ENCODE peak calls at places on chromosomes 16 and 17, in seven cellular contexts. E is trophoblast cell; B is neuronal stem cell; H is WERI-Rb-1; U is colonic mucosa; N is body of pancreas; V is naive thymus-derived CD4-positive, alpha-beta T cell. P is an unnamed sample. For H3K36me3, the result is how much of the 10 kb centered on the place peaks cover.

GRCh38 chr16:12089492-12090161 is 113.1 kb downstream of the SNX29 start:
- DNase-seq in E (no peak), B (no peak), H (no peak), U (peak), N (peak), V (peak), P (peak)

GRCh38 chr17:53912117-53912516 is 89.4 kb downstream of the KIF2B start:
- DNase-seq in E (no peak), B (no peak), H (no peak), U (no peak), N (no peak), V (no peak), P (no peak)

GRCh38 chr17:45147581-45148182 is 593 bp upstream of the HEXIM1 start:
- DNase-seq in E (peak), B (peak), H (peak), U (peak), N (peak), V (peak), P (peak)

GRCh38 chr16:88884569-88885271 is 18.3 kb upstream of the PABPN1L start:
- DNase-seq in E (no peak), B (no peak), H (no peak), U (no peak), N (no peak), V (no peak), P (no peak)

GRCh38 chr17:45998987-45999899 is at the start of gene STH:
- DNase-seq in E (peak), B (no peak), H (no peak), U (no peak), N (no peak), V (no peak), P (no peak)

GRCh38 chr17:56774650-56775049 is 59.1 kb downstream of the C17orf67 start:
- DNase-seq in E (no peak), B (no peak), H (no peak), U (no peak), N (no peak), V (no peak), P (no peak)

GRCh38 chr17:79739148-79740062 is 8.7 kb downstream of the ENPP7 start:
- DNase-seq in E (peak), B (no peak), H (no peak), U (no peak), N (peak), V (no peak), P (peak)

GRCh38 chr16:87054154-87054553 is 263.0 kb downstream of the C16orf95 start:
- DNase-seq in E (no peak), B (no peak), H (no peak), U (no peak), N (no peak), V (no peak), P (no peak)

GRCh38 chr17:17760872-17761550 is 75.8 kb downstream of the SREBF1 start:
- DNase-seq in E (no peak), B (no peak), H (no peak), U (no peak), N (no peak), V (no peak), P (no peak)

GRCh38 chr16:58284021-58284420 is 10.8 kb downstream of the PRSS54 start:
- DNase-seq in E (no peak), B (no peak), H (no peak), U (no peak), N (no peak), V (no peak), P (no peak)

GRCh38 chr17:80287038-80287437 is 26.4 kb downstream of the RNF213 start:
- DNase-seq in E (no peak), B (no peak), H (no peak), U (no peak), N (no peak), V (no peak), P (no peak)

GRCh38 chr16:79372504-79373184 is 227.9 kb downstream of the MAF start:
- DNase-seq in E (peak), B (no peak), H (no peak), U (no peak), N (peak), V (no peak), P (peak)

GRCh38 chr16:78434401-78434800 is 334.9 kb downstream of the WWOX start:
- DNase-seq in E (no peak), B (no peak), H (no peak), U (no peak), N (no peak), V (no peak), P (no peak)

GRCh38 chr17:79956853-79957252 is 78.8 kb downstream of the TBC1D16 start:
- DNase-seq in E (no peak), B (no peak), H (peak), U (no peak), N (no peak), V (no peak), P (no peak)

GRCh38 chr17:70613681-70614080 is 444.3 kb downstream of the KCNJ2 start:
- DNase-seq in E (peak), B (no peak), H (no peak), U (no peak), N (no peak), V (no peak), P (no peak)

GRCh38 chr16:90077757-90078593 is 844 bp upstream of the PRDM7 start:
- DNase-seq in E (peak), B (no peak), H (no peak), U (peak), N (peak), V (peak), P (peak)

GRCh38 chr17:74924250-74924948 is at the start of gene OTOP2:
- DNase-seq in E (peak), B (no peak), H (no peak), U (no peak), N (peak), V (no peak), P (no peak)

GRCh38 chr16:84075376-84075775 is 32.8 kb upstream of the SLC38A8 start:
- DNase-seq in E (no peak), B (no peak), H (no peak), U (no peak), N (no peak), V (no peak), P (no peak)

GRCh38 chr17:56707312-56708219 is 114.1 kb downstream of the NOG start:
- DNase-seq in E (peak), B (peak), H (no peak), U (no peak), N (no peak), V (no peak), P (peak)

GRCh38 chr16:1066584-1067172 is 5.9 kb upstream of the SSTR5 start:
- DNase-seq in E (no peak), B (no peak), H (no peak), U (no peak), N (no peak), V (no peak), P (no peak)

GRCh38 chr17:50186661-50187402 is 14.6 kb downstream of the COL1A1 start:
- DNase-seq in E (no peak), B (no peak), H (no peak), U (no peak), N (no peak), V (no peak), P (peak)

GRCh38 chr16:64269756-64270155 is 852.1 kb downstream of the CDH11 start:
- DNase-seq in E (no peak), B (no peak), H (no peak), U (no peak), N (no peak), V (no peak), P (no peak)

GRCh38 chr17:66123163-66123562 is 68.8 kb downstream of the CEP112 start:
- DNase-seq in E (no peak), B (no peak), H (no peak), U (no peak), N (no peak), V (no peak), P (peak)

GRCh38 chr17:59893617-59894100 is 738 bp downstream of the RPS6KB1 start:
- DNase-seq in E (peak), B (peak), H (no peak), U (peak), N (no peak), V (no peak), P (no peak)

GRCh38 chr17:11899494-11899893 is 97.8 kb downstream of the ZNF18 start:
- DNase-seq in E (no peak), B (peak), H (peak), U (no peak), N (no peak), V (no peak), P (no peak)

GRCh38 chr17:67200727-67201301 is 44.2 kb downstream of the HELZ start:
- DNase-seq in E (peak), B (no peak), H (no peak), U (no peak), N (no peak), V (no peak), P (no peak)

GRCh38 chr17:31371511-31372097 is 19.9 kb upstream of the RAB11FIP4 start:
- DNase-seq in E (peak), B (no peak), H (no peak), U (no peak), N (no peak), V (no peak), P (peak)

GRCh38 chr17:35235917-35236316 is 7.0 kb upstream of the SLFN5 start:
- DNase-seq in E (no peak), B (no peak), H (no peak), U (no peak), N (no peak), V (no peak), P (no peak)

GRCh38 chr17:48541574-48542113 is 3.3 kb downstream of the HOXB2 start:
- DNase-seq in E (peak), B (no peak), H (no peak), U (no peak), N (no peak), V (peak), P (no peak)

GRCh38 chr17:44062871-44063270 is 3.6 kb downstream of the LSM12 start:
- DNase-seq in E (no peak), B (no peak), H (no peak), U (no peak), N (no peak), V (no peak), P (no peak)

GRCh38 chr17:7484964-7485377 is 805 bp downstream of the POLR2A start:
- DNase-seq in E (peak), B (no peak), H (no peak), U (no peak), N (no peak), V (no peak), P (no peak)

GRCh38 chr17:43477832-43478634 is 5.7 kb upstream of the DHX8 start:
- DNase-seq in E (no peak), B (no peak), H (peak), U (no peak), N (no peak), V (no peak), P (no peak)

GRCh38 chr16:5502944-5503343 is 405.3 kb upstream of the EEF2KMT start:
- DNase-seq in E (no peak), B (no peak), H (no peak), U (no peak), N (no peak), V (no peak), P (no peak)

GRCh38 chr17:76078859-76079576 is at the start of gene ZACN:
- DNase-seq in E (peak), B (no peak), H (no peak), U (no peak), N (no peak), V (no peak), P (no peak)

GRCh38 chr17:7888184-7888920 is at the start of gene CHD3:
- DNase-seq in E (peak), B (no peak), H (no peak), U (peak), N (peak), V (peak), P (no peak)

GRCh38 chr17:3271072-3271848 is 26.9 kb downstream of the OR3A1 start:
- DNase-seq in E (no peak), B (no peak), H (no peak), U (no peak), N (no peak), V (no peak), P (no peak)
- H3K27ac ChIP-seq in E (no peak), B (no peak), H (no peak), U (no peak), N (no peak), V (no peak), P (no peak)

DNA sequence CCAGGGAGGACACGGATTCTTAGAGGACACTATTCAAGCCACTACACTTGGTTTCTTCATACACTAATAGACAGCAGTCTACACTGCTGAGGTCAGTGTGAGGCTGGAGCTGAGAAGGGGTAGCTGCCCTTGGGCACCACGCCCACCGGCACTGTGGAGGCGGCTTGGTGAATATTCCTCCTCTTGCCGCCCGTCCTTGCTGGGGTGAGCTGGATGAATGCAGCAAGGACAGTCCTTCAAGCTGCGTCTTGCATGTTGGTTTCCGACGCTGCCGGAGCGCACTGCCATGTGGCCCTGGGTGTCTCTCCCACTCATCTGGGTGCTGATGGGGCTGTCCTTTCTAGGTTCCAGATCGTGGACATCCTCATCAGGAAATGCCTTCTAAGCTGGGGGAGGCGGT is 2.6 kb downstream of the ZNF205 start:
- DNase-seq in E (no peak), B (no peak), H (no peak), U (no peak), N (no peak), V (no peak), P (no peak)
- H3K36me3 ChIP-seq in E (under half), B (under half), H (under half), U (under half), N (under half), V (under half), P (under half)

DNA sequence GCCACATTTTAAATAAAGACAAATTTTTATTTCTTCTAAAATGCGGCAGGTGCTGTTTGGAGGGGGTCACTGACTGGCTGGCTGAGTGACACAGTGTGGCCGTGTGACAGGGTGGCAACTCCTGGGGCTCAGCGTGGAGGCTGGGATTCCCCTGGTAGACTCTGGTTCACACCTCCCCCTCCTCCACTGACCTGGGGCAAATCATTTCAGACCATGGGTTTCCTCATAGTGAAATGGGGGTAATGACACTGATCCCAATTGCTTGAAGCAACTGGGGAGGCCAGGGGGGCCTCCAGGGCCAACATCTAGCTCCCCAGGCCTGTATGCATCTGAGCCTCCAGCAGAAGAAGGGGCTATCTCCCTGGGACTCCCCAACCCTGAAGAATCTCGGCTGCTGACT is 6.6 kb downstream of the HSD11B2 start:
- DNase-seq in E (no peak), B (no peak), H (no peak), U (no peak), N (no peak), V (no peak), P (no peak)
- H3K27ac ChIP-seq in E (no peak), B (no peak), H (no peak), U (no peak), N (no peak), V (no peak), P (no peak)

DNA sequence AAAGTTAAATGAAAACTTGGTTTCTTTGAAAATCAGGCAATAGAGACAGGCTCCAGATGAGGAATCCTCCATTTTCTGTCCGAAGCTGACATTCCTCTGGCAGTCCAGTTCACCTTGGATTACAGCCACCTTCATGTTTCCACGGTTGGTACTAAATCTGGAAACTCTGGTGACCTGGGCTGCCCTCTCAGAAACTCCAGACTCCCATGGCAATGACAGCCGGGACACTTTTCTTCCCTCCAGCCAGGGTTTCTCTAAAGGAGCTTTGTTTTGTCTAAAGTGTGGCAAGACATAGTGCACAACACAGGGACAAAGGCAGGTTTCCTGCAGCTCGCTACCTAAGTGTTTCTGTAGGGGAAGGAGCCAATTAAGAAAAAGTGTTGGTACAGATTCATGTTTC is 36.0 kb downstream of the CLUAP1 start:
- DNase-seq in E (no peak), B (no peak), H (no peak), U (no peak), N (no peak), V (no peak), P (no peak)
- H3K36me3 ChIP-seq in E (under half), B (half or more), H (under half), U (under half), N (under half), V (half or more), P (under half)

DNA sequence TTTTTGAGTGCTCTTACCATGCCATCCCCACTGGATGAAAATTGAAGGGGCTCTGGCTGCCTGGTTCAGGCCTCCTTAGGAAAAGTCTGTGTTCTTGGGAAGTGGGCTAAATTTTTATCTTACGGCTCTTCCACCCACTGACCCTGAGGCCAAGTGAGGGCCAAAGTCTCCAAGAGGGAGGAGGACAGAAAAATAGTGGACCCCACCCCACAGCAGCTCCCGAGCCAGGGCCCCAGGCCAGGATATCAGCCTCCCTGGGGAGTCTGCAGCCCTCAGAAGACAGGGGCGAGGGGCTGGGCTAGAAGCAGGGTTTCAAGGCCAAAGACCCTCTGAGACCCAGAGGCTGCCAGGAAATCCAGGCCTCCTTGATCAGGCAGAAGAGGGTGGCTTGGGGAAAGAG is 156.2 kb downstream of the ZNF423 start:
- DNase-seq in E (no peak), B (no peak), H (no peak), U (no peak), N (no peak), V (no peak), P (no peak)
- H3K27ac ChIP-seq in E (peak), B (peak), H (no peak), U (no peak), N (no peak), V (no peak), P (no peak)

GRCh38 chr17:5022171-5022711 is 13.0 kb downstream of the SLC52A1 start:
- DNase-seq in E (no peak), B (no peak), H (no peak), U (no peak), N (no peak), V (no peak), P (no peak)
- H3K36me3 ChIP-seq in E (half or more), B (half or more), H (under half), U (under half), N (under half), V (under half), P (under half)

DNA sequence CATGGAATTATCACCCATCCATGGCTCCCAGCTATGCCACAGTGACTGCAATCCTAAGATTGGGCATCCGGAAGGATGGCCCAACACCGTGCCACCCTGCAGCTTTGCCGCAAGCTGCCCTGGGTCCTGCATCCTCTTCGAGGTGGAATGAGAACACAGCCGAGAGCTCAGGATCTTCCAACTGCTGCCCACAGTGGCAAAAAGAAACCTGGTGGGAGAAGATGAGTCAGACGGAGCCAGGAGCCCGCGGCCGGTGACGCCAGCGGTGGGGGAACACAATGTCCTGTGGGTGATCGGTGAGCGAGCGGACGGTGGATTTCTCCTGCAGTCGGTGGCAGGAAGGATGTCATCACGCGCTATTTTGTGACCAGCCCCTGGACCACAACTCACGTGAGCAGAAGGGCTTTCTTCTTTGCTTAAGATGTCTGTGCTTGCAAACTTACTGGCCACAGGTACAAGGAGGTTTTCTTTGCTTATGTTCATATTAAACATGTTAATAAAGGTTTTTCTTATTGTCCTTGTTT is 20.1 kb downstream of the CD7 start:
- DNase-seq in E (peak), B (no peak), H (no peak), U (peak), N (peak), V (no peak), P (peak)
- H3K27ac ChIP-seq in E (no peak), B (no peak), H (no peak), U (peak), N (peak), V (peak), P (peak)

GRCh38 chr16:8798535-8799157 is 1.0 kb downstream of the PMM2 start:
- DNase-seq in E (no peak), B (no peak), H (no peak), U (no peak), N (no peak), V (no peak), P (no peak)

GRCh38 chr16:8804313-8804712 is 6.7 kb downstream of the PMM2 start:
- DNase-seq in E (no peak), B (no peak), H (no peak), U (no peak), N (no peak), V (no peak), P (no peak)

GRCh38 chr16:8798174-8798527 is 512 bp downstream of the PMM2 start:
- DNase-seq in E (peak), B (no peak), H (no peak), U (no peak), N (peak), V (no peak), P (no peak)

GRCh38 chr16:8797364-8798173 is at the start of the genes PMM2 and TMEM186:
- DNase-seq in E (peak), B (peak), H (peak), U (peak), N (peak), V (peak), P (peak)

GRCh38 chr16:8801686-8802085 is 4.0 kb downstream of the PMM2 start:
- DNase-seq in E (no peak), B (no peak), H (no peak), U (peak), N (no peak), V (no peak), P (no peak)
- H3K36me3 ChIP-seq in E (under half), B (half or more), H (under half), U (under half), N (under half), V (under half), P (half or more)

P was measured in astrocyte.